ENCODE peak calls at places on chromosome 4, in five cellular contexts. Y, M, N, L and I are unnamed samples.

GRCh38 chr4:151257704-151258103 is 19.3 kb upstream of the PRSS48 start:
- DNase-seq in Y (no peak), M (no peak), N (no peak), L (no peak), I (no peak)

GRCh38 chr4:111890412-111890811 is 254.8 kb upstream of the FAM241A start:
- DNase-seq in Y (no peak), M (no peak), N (no peak), L (no peak), I (no peak)

GRCh38 chr4:24642941-24643628 is 58.7 kb upstream of the DHX15 start:
- DNase-seq in Y (no peak), M (no peak), N (peak; percentile 97), L (no peak), I (peak; percentile 65)

GRCh38 chr4:2036327-2036726 is 22.8 kb upstream of the NAT8L start:
- DNase-seq in Y (peak; percentile 6), M (no peak), N (no peak), L (no peak), I (no peak)

GRCh38 chr4:125801373-125801772 is 486.6 kb downstream of the FAT4 start:
- DNase-seq in Y (no peak), M (no peak), N (no peak), L (no peak), I (no peak)

GRCh38 chr4:68175562-68176155 is 46.0 kb upstream of the TMPRSS11F start:
- DNase-seq in Y (peak; percentile 51), M (no peak), N (peak; percentile 54), L (peak; percentile 49), I (peak; percentile 35)

GRCh38 chr4:125486354-125486753 is 171.6 kb downstream of the FAT4 start:
- DNase-seq in Y (no peak), M (no peak), N (no peak), L (peak; percentile 2), I (no peak)

GRCh38 chr4:1725521-1725920 is 4.2 kb downstream of the TACC3 start:
- DNase-seq in Y (no peak), M (no peak), N (no peak), L (no peak), I (no peak)

GRCh38 chr4:123673971-123674370 is 277.4 kb downstream of the SPRY1 start:
- DNase-seq in Y (no peak), M (no peak), N (no peak), L (no peak), I (no peak)

GRCh38 chr4:16684083-16684482 is 214.4 kb downstream of the LDB2 start:
- DNase-seq in Y (no peak), M (no peak), N (no peak), L (no peak), I (no peak)

GRCh38 chr4:103092245-103092644 is 7.4 kb downstream of the BDH2 start:
- DNase-seq in Y (no peak), M (no peak), N (no peak), L (no peak), I (no peak)

GRCh38 chr4:185587444-185588161 is 52.3 kb upstream of the PDLIM3 start:
- DNase-seq in Y (peak; percentile 87), M (peak; percentile 70), N (no peak), L (no peak), I (no peak)

GRCh38 chr4:154073107-154073817 is 284.4 kb upstream of the SFRP2 start:
- DNase-seq in Y (no peak), M (no peak), N (peak; percentile 37), L (no peak), I (no peak)

GRCh38 chr4:79977131-79977840 is 95.7 kb downstream of the ANTXR2 start:
- DNase-seq in Y (no peak), M (no peak), N (no peak), L (no peak), I (no peak)